ENCODE peak calls at places on chromosome 4, in five cellular contexts. W is breast epithelium, C is activated B cell treated with CpG ODN at 0.5 μM for 24 hours, L is D721Med, D is mammary epithelial cell. S is an unnamed sample.
A peak's percentile ranks its signal among the peaks of the same experiment; 100 is the strongest.

GRCh38 chr4:110793890-110794588 is 171.2 kb upstream of the PITX2 start:
- DNase-seq in D (no peak), W (no peak), C (no peak), L (no peak), S (no peak)

GRCh38 chr4:123361195-123361861 is 35.3 kb upstream of the SPRY1 start:
- DNase-seq in C (no peak), D (peak; percentile 31), L (no peak), W (no peak), S (peak; percentile 58)

GRCh38 chr4:24328711-24329110 is 255.6 kb downstream of the DHX15 start:
- DNase-seq in C (no peak), W (no peak), L (no peak), D (no peak), S (no peak)

GRCh38 chr4:158238574-158238973 is 28.3 kb downstream of the TMEM144 start:
- DNase-seq in C (no peak), D (no peak), L (no peak), W (no peak), S (no peak)

GRCh38 chr4:54063224-54063623 is 1.2 kb downstream of the CHIC2 start:
- DNase-seq in W (no peak), C (no peak), D (peak; percentile 59), L (no peak), S (peak; percentile 57)

GRCh38 chr4:76526585-76526990 is 91.6 kb downstream of the SHROOM3 start:
- DNase-seq in D (peak; percentile 76), W (no peak), C (no peak), L (no peak), S (peak; percentile 33)

GRCh38 chr4:139712882-139713281 is 47.3 kb downstream of the MGST2 start:
- DNase-seq in D (no peak), W (no peak), L (no peak), C (no peak), S (no peak)

GRCh38 chr4:142348489-142349076 is 497.5 kb downstream of the INPP4B start:
- DNase-seq in W (no peak), L (no peak), C (no peak), D (no peak), S (peak; percentile 23)

GRCh38 chr4:150573534-150573933 is 8.4 kb upstream of the MAB21L2 start:
- DNase-seq in D (peak; percentile 24), L (no peak), C (no peak), W (no peak), S (peak; percentile 8)

GRCh38 chr4:83138979-83139378 is 24.4 kb upstream of the PLAC8 start:
- DNase-seq in C (no peak), W (no peak), D (no peak), L (no peak), S (no peak)

GRCh38 chr4:13762126-13762525 is 134.6 kb upstream of the BOD1L1 start:
- DNase-seq in W (no peak), L (no peak), C (no peak), D (peak; percentile 20), S (peak; percentile 64)

GRCh38 chr4:19224820-19225219 is 1026.9 kb upstream of the SLIT2 start:
- DNase-seq in D (no peak), C (no peak), W (no peak), L (no peak), S (peak; percentile 45)

GRCh38 chr4:159029481-159029880 is 73.4 kb upstream of the RAPGEF2 start:
- DNase-seq in L (no peak), W (no peak), C (no peak), D (no peak), S (no peak)

GRCh38 chr4:80029364-80029763 is 43.7 kb downstream of the ANTXR2 start:
- DNase-seq in L (no peak), D (peak; percentile 41), C (no peak), W (no peak), S (peak; percentile 79)

GRCh38 chr4:41538887-41539498 is 1.0 kb downstream of the LIMCH1 start:
- DNase-seq in L (no peak), W (no peak), C (no peak), D (peak; percentile 15), S (peak; percentile 47)

GRCh38 chr4:71222661-71223060 is 116.2 kb upstream of the SLC4A4 start:
- DNase-seq in D (no peak), W (no peak), L (no peak), C (no peak), S (no peak)

GRCh38 chr4:123564758-123565346 is 168.3 kb downstream of the SPRY1 start:
- DNase-seq in W (no peak), L (no peak), C (no peak), D (peak; percentile 72), S (peak; percentile 84)

GRCh38 chr4:10074767-10075105 is 41.9 kb downstream of the WDR1 start:
- DNase-seq in W (peak; percentile 22), C (no peak), L (no peak), D (peak; percentile 46), S (peak; percentile 68)

GRCh38 chr4:181761130-181761529 is 482.1 kb upstream of the TENM3 start:
- DNase-seq in D (no peak), W (no peak), L (no peak), C (no peak), S (no peak)

DNA sequence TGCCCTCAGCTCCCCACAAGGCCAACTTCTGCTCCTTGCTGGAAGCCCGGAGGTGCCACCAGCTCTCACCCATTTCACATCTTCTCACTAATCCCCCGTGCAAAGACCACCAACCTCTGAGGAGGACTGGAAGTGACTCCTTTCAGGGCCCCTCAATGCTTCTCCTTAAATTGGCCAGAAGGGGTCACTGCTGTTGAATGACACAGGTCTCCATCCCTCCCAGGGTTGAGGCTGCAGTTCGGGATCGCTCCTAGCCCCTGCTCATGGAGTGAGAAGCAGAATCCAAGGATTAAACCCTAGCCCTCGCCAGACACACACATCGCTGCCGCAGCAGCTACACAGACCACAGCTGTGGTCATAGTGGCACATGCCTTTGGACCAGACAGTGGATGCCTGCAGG is 279.5 kb upstream of the TAPT1 start:
- DNase-seq in C (no peak), L (no peak), D (no peak), W (no peak), S (no peak)
- TF ChIP-seq CTCF in C (no peak), L (peak; percentile 34), D (no peak), W (no peak), S (no peak)

DNA sequence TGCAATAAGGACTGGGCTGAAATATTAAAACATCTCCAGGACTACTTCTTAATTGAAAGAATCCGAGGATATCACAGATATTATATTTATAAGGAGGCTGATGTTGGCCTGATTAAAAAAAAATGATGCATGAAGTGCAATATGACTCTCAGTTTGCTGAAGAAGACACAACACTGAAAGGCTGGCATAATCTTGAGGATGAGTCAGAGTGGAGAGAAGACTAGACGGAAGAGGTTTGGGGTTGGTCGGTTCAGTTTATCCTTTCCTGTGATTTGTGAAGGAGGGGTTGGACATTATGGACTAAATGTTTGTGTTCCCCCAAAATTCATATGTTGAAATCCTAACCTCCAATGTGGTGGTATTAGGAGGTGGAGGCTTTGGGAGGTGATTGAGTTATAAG is 170.3 kb downstream of the CORIN start:
- DNase-seq in C (no peak), D (no peak), L (no peak), W (no peak), S (peak; percentile 58)
- TF ChIP-seq CTCF in C (no peak), D (no peak), L (no peak), W (no peak), S (no peak)

DNA sequence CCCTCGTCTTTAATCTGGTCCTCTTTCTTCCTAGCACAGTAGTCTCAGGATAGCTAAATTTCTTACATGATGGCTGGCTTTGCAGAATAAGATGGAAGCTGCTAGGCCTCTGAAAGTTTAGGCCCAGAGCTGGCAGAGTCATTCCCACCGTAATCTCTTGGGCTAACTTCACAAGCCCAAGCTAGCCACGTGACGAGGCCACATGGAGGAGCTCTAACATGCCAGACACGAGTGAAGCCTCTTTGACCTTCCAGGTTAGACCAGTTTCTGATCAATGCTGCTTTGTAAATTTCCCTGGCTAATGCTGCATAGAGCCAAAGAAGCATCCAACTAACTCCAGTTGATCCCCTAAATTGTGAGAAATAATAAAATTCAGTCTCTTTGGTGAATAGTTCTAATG is 9.5 kb upstream of the CENPE start:
- DNase-seq in L (no peak), W (no peak), C (no peak), D (peak; percentile 18), S (peak; percentile 46)
- TF ChIP-seq CTCF in L (peak; percentile 24), W (no peak), C (no peak), D (no peak), S (peak; percentile 33)

GRCh38 chr4:5793514-5793913 is 82.5 kb downstream of the EVC start:
- DNase-seq in L (no peak), C (no peak), W (no peak), D (no peak), S (no peak)

GRCh38 chr4:5788144-5788543 is 77.1 kb downstream of the EVC start:
- DNase-seq in L (no peak), W (no peak), D (no peak), C (no peak), S (no peak)

GRCh38 chr4:5789141-5789540 is 78.1 kb downstream of the EVC start:
- DNase-seq in W (no peak), D (no peak), C (no peak), L (no peak), S (no peak)

GRCh38 chr4:5791654-5792053 is 80.7 kb downstream of the EVC start:
- DNase-seq in W (no peak), L (no peak), C (no peak), D (no peak), S (no peak)

DNA sequence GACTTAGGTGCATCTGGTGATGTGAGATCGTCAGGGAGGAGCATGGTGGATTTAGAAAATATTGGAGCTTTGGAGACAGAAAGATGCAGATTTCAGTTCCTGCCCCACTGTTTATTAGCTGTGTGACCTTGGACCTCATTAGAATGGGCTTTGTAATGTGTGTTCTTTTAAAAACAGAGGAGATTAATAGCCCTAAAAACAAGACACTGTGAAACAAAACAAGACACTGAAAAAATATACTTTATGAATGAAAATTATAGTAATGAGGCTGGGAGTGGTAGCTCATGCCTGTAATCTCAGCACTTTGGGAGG is 79.5 kb downstream of the EVC start:
- DNase-seq in W (no peak), D (no peak), C (no peak), L (no peak), S (no peak)
- TF ChIP-seq CTCF in W (no peak), D (no peak), C (no peak), L (no peak), S (no peak)

GRCh38 chr4:61716437-61716836 is 516.3 kb downstream of the ADGRL3 start:
- DNase-seq in L (no peak), C (no peak), W (no peak), D (no peak), S (no peak)
- TF ChIP-seq CTCF in L (no peak), C (no peak), W (no peak), D (no peak), S (no peak)

GRCh38 chr4:32417113-32417704 is 1697.0 kb downstream of the PCDH7 start:
- DNase-seq in L (no peak), D (no peak), W (no peak), C (no peak), S (no peak)
- TF ChIP-seq CTCF in L (peak; percentile 12), D (peak; percentile 12), W (no peak), C (no peak), S (peak; percentile 19)

GRCh38 chr4:88706574-88706973 is 8.9 kb upstream of the NAP1L5 start:
- DNase-seq in W (no peak), L (no peak), D (peak; percentile 26), C (no peak), S (peak; percentile 55)
- TF ChIP-seq CTCF in W (peak; percentile 64), L (peak; percentile 56), D (peak; percentile 52), C (no peak), S (peak; percentile 61)